ENCODE peak calls at places on chromosome 11, in four cellular contexts. Q is head of caudate nucleus, V is left ventricle myocardium inferior, R is dermis blood vessel endothelial cell. F is an unnamed sample.

GRCh38 chr11:90704510-90704909 is 481.7 kb upstream of the CHORDC1 start:
- DNase-seq in V (no peak), Q (no peak), R (no peak), F (no peak)

GRCh38 chr11:62241095-62241494 is 944 bp upstream of the SCGB1D2 start:
- DNase-seq in V (no peak), Q (no peak), R (no peak), F (no peak)

GRCh38 chr11:75565221-75565814 is 3.3 kb downstream of the SERPINH1 start:
- DNase-seq in V (peak; percentile 69), R (peak; percentile 81), Q (no peak), F (peak; percentile 73)

GRCh38 chr11:86365566-86365965 is 9.1 kb upstream of the CCDC81 start:
- DNase-seq in V (no peak), Q (no peak), R (no peak), F (no peak)

GRCh38 chr11:112526699-112527410 is 266.2 kb upstream of the PLET1 start:
- DNase-seq in Q (no peak), R (no peak), V (no peak), F (no peak)

GRCh38 chr11:75233688-75234295 is 6.8 kb upstream of the TPBGL start:
- DNase-seq in R (peak; percentile 78), Q (no peak), V (no peak), F (peak; percentile 50)

GRCh38 chr11:1748467-1749019 is 1.9 kb downstream of the IFITM10 start:
- DNase-seq in Q (peak; percentile 27), V (no peak), R (no peak), F (no peak)

GRCh38 chr11:120235024-120235628 is 4.8 kb upstream of the POU2F3 start:
- DNase-seq in V (peak; percentile 62), R (peak; percentile 83), Q (peak; percentile 64), F (peak; percentile 56)

GRCh38 chr11:82494988-82495432 is 238.7 kb downstream of the FAM181B start:
- DNase-seq in R (no peak), V (no peak), Q (no peak), F (no peak)

GRCh38 chr11:36354221-36355003 is 58.3 kb downstream of the PRR5L start:
- DNase-seq in V (no peak), R (no peak), Q (no peak), F (no peak)

GRCh38 chr11:29482510-29482909 is 534.3 kb downstream of the KCNA4 start:
- DNase-seq in R (no peak), V (no peak), Q (no peak), F (no peak)